ENCODE peak calls at places on chromosomes 3 and 15, in six cellular contexts. C, T, F, Y, N and M are unnamed samples.
A peak's percentile ranks its signal among the peaks of the same experiment; 100 is the strongest.

GRCh38 chr3:59573911-59574310 is 524.1 kb upstream of the CFAP20DC start:
- DNase-seq in C (peak; percentile 60), T (no peak), F (peak; percentile 77), Y (peak; percentile 13), N (no peak), M (no peak)

GRCh38 chr3:42807929-42808328 is 1.3 kb upstream of the ACKR2 start:
- DNase-seq in C (no peak), T (no peak), F (no peak), Y (no peak), N (no peak), M (no peak)

GRCh38 chr3:120693439-120694172 is 11.6 kb upstream of the HGD start:
- DNase-seq in C (no peak), T (no peak), F (peak; percentile 32), Y (no peak), N (no peak), M (no peak)

GRCh38 chr15:67685008-67685599 is 140.2 kb upstream of the SKOR1 start:
- DNase-seq in C (no peak), T (peak; percentile 42), F (peak; percentile 9), Y (no peak), N (no peak), M (no peak)

GRCh38 chr3:178732824-178733223 is 196.6 kb downstream of the KCNMB2 start:
- DNase-seq in C (no peak), T (no peak), F (no peak), Y (no peak), N (no peak), M (no peak)

GRCh38 chr15:23397779-23398178 is 43.2 kb downstream of the GOLGA8S start:
- DNase-seq in C (no peak), T (no peak), F (no peak), Y (no peak), N (no peak), M (no peak)

GRCh38 chr3:105606052-105606451 is 239.3 kb downstream of the ALCAM start:
- DNase-seq in C (no peak), T (no peak), F (no peak), Y (no peak), N (no peak), M (no peak)

GRCh38 chr3:185729335-185729715 is 95.5 kb downstream of the IGF2BP2 start:
- DNase-seq in C (no peak), T (no peak), F (no peak), Y (no peak), N (no peak), M (no peak)

GRCh38 chr15:72964135-72964534 is 88.1 kb upstream of the NEO1 start:
- DNase-seq in C (no peak), T (no peak), F (no peak), Y (no peak), N (no peak), M (no peak)

GRCh38 chr3:41200669-41201021 is 1.3 kb downstream of the CTNNB1 start:
- DNase-seq in C (no peak), T (peak; percentile 42), F (no peak), Y (peak; percentile 43), N (no peak), M (no peak)

GRCh38 chr15:50262533-50262932 is 3.0 kb downstream of the HDC start:
- DNase-seq in C (no peak), T (no peak), F (no peak), Y (peak; percentile 6), N (no peak), M (no peak)

GRCh38 chr3:149180057-149180573 is 41.5 kb downstream of the CP start:
- DNase-seq in C (peak; percentile 91), T (no peak), F (peak; percentile 100), Y (peak; percentile 78), N (peak; percentile 67), M (no peak)

GRCh38 chr3:14791343-14791945 is 27.3 kb upstream of the FGD5 start:
- DNase-seq in C (peak; percentile 77), T (peak; percentile 80), F (no peak), Y (peak; percentile 68), N (peak; percentile 76), M (peak; percentile 30)

GRCh38 chr3:76138921-76139320 is 353.6 kb upstream of the ZNF717 start:
- DNase-seq in C (no peak), T (no peak), F (no peak), Y (no peak), N (no peak), M (no peak)

GRCh38 chr3:59535791-59536221 is 486.0 kb upstream of the CFAP20DC start:
- DNase-seq in C (no peak), T (no peak), F (peak; percentile 23), Y (no peak), N (no peak), M (no peak)

GRCh38 chr3:129822679-129823078 is 70.8 kb downstream of the TMCC1 start:
- DNase-seq in C (no peak), T (no peak), F (no peak), Y (peak; percentile 23), N (no peak), M (no peak)

GRCh38 chr3:135516143-135516542 is 449.4 kb upstream of the PPP2R3A start:
- DNase-seq in C (no peak), T (peak; percentile 3), F (no peak), Y (no peak), N (no peak), M (no peak)

GRCh38 chr15:70775160-70775559 is 11.8 kb upstream of the UACA start:
- DNase-seq in C (no peak), T (no peak), F (peak; percentile 61), Y (no peak), N (no peak), M (no peak)

GRCh38 chr3:124792341-124793034 is 62.2 kb downstream of the UMPS start:
- DNase-seq in C (no peak), T (no peak), F (no peak), Y (no peak), N (no peak), M (no peak)

GRCh38 chr3:75814797-75815196 is 29.4 kb upstream of the ZNF717 start:
- DNase-seq in C (no peak), T (no peak), F (no peak), Y (no peak), N (no peak), M (no peak)

GRCh38 chr3:66239513-66240135 is 18.8 kb downstream of the SLC25A26 start:
- DNase-seq in C (no peak), T (no peak), F (no peak), Y (no peak), N (no peak), M (no peak)

GRCh38 chr3:68088216-68088615 is 433.8 kb upstream of the SUCLG2 start:
- DNase-seq in C (no peak), T (no peak), F (no peak), Y (peak; percentile 46), N (no peak), M (no peak)

GRCh38 chr3:69500604-69501003 is 114.7 kb upstream of the FRMD4B start:
- DNase-seq in C (no peak), T (no peak), F (no peak), Y (peak; percentile 53), N (no peak), M (no peak)

GRCh38 chr3:188712257-188712924 is 459.4 kb upstream of the TPRG1 start:
- DNase-seq in C (no peak), T (no peak), F (no peak), Y (no peak), N (no peak), M (no peak)

GRCh38 chr15:69000725-69001503 is 13.6 kb upstream of the NOX5 start:
- DNase-seq in C (no peak), T (no peak), F (no peak), Y (no peak), N (no peak), M (no peak)

GRCh38 chr15:32994810-32995424 is 199.6 kb downstream of the FMN1 start:
- DNase-seq in C (no peak), T (peak; percentile 27), F (peak; percentile 9), Y (no peak), N (no peak), M (no peak)

GRCh38 chr3:65955792-65956477 is 82.8 kb downstream of the MAGI1 start:
- DNase-seq in C (no peak), T (no peak), F (no peak), Y (no peak), N (no peak), M (no peak)

GRCh38 chr3:51391075-51391565 is at the start of gene RBM15B:
- DNase-seq in C (peak; percentile 98), T (peak; percentile 98), F (peak; percentile 41), Y (peak; percentile 98), N (peak; percentile 99), M (peak; percentile 95)
- TF ChIP-seq CTCF in C (no peak), T (peak; percentile 85), F (peak; percentile 70), Y (peak; percentile 87), N (peak; percentile 89), M (peak; percentile 68)

GRCh38 chr3:164812042-164812441 is 266.3 kb downstream of the SI start:
- DNase-seq in C (no peak), T (no peak), F (no peak), Y (no peak), N (no peak), M (no peak)

DNA sequence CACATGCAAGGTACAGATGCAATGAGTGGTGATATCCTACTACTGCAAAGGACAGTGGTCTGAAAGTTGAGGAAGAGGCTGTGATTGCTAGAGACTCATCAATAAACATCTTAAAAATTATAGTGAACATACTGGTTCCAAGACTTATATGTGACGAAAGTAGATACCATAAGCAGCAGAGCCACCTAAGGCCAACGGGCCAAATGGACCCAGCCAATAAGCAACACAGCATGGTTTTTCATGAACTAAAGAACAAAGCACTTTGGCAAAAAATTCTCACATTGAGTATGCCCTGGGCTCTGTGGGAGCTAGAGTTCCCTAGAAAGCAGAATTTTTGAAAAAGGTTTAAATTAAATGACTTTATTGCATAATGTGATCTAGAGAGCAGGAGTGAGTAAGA is 272.1 kb downstream of the SI start:
- DNase-seq in C (no peak), T (no peak), F (no peak), Y (no peak), N (no peak), M (no peak)
- TF ChIP-seq CTCF in C (no peak), T (no peak), F (peak; percentile 44), Y (no peak), N (peak; percentile 17), M (no peak)

DNA sequence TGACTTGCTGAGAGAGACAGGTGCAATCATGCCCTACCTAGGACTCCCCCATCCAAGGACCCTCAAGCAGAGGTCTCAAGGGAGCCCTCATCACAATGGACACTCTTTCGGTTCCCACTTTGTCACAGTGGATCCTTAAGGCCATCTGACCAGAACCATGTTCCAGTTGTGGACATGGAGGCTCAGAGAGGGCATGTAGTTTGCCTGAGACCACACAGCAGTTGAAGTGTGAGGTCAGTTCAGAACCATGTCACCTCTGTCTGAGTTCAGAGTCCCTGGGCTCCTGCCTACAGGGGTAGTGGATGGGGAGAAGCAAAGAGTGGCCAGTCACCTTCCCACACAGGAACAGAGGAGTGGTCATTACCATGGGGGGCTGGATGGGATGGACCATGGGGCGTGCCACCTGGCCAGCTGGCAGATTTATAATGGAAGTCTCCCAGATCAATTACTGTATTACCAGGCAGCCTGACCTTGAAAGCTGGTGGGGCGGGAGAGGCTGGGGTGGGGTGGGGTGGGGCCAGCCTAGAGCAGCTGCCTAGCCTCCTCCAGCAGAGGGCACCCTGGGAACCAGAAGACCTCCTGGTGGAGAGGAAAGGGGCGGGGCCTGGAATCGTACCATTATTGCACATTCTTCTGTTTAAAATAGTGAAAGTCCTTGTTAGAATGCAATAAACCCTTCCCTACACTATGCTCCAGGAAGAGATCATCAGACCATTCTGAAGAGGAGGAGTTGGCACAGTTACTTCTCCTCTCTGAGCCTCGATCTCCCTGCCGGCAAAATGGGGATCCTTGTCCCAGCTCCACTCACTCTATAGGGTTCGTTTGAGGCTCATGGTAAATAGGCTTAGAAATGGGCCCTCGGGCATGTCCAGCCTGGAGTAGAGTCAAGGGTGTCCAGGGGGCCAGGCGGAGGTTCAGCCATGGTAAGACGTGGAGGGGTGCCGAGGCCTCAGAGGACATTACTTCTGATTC is 26.9 kb upstream of the LINGO1 start:
- DNase-seq in C (peak; percentile 67), T (peak; percentile 81), F (no peak), Y (peak; percentile 82), N (no peak), M (no peak)
- TF ChIP-seq CTCF in C (no peak), T (peak; percentile 51), F (peak; percentile 45), Y (peak; percentile 34), N (peak; percentile 30), M (peak; percentile 34)

GRCh38 chr15:51589881-51590570 is 32.5 kb downstream of the DMXL2 start:
- DNase-seq in C (no peak), T (no peak), F (no peak), Y (no peak), N (no peak), M (no peak)
- TF ChIP-seq CTCF in C (no peak), T (no peak), F (no peak), Y (no peak), N (no peak), M (no peak)